ENCODE peak calls at places on chromosomes 16 and 17, in five cellular contexts. K, Q, Y, P and G are unnamed samples.

GRCh38 chr16:31484491-31485171 is 1.7 kb downstream of the SLC5A2 start:
- DNase-seq in Q (no peak), K (peak), Y (peak), P (peak), G (no peak)

GRCh38 chr17:4908711-4909496 is 6.0 kb upstream of the CHRNE start:
- DNase-seq in P (peak), Q (peak), Y (peak), K (peak), G (peak)

GRCh38 chr17:48024149-48025039 is 13.2 kb downstream of the COPZ2 start:
- DNase-seq in P (peak), Q (peak), K (peak), Y (peak), G (peak)

GRCh38 chr17:29579866-29580771 is 9.3 kb downstream of the GIT1 start:
- DNase-seq in P (peak), Q (peak), Y (peak), K (peak), G (peak)

GRCh38 chr16:68981971-68982370 is 123.5 kb upstream of the HAS3 start:
- DNase-seq in P (no peak), Y (no peak), K (no peak), Q (no peak), G (no peak)

GRCh38 chr17:34755371-34755770 is 176.0 kb downstream of the TMEM132E start:
- DNase-seq in Q (no peak), Y (no peak), K (no peak), P (no peak), G (no peak)

GRCh38 chr17:75125984-75126383 is 5.6 kb downstream of the NT5C start:
- DNase-seq in K (no peak), Q (no peak), P (peak), Y (no peak), G (no peak)

GRCh38 chr16:54305066-54305465 is 18.5 kb upstream of the IRX3 start:
- DNase-seq in K (no peak), Q (no peak), Y (no peak), P (no peak), G (no peak)

GRCh38 chr17:48351916-48352332 is 78.1 kb downstream of the SKAP1 start:
- DNase-seq in Y (no peak), K (no peak), Q (peak), P (peak), G (no peak)

GRCh38 chr17:78935419-78936323 is 10.5 kb upstream of the TIMP2 start:
- DNase-seq in Q (peak), Y (peak), P (peak), K (peak), G (peak)

GRCh38 chr17:28365487-28365886 is 488 bp upstream of the SEBOX start:
- DNase-seq in K (no peak), Y (no peak), P (no peak), Q (no peak), G (no peak)

GRCh38 chr17:80082403-80083135 is 18.8 kb upstream of the GAA start:
- DNase-seq in Y (peak), P (peak), K (peak), Q (peak), G (no peak)

GRCh38 chr16:9364721-9365693 is 273.6 kb downstream of the HAPSTR1 start:
- DNase-seq in K (no peak), Y (peak), P (no peak), Q (no peak), G (peak)

GRCh38 chr16:31206776-31207175 is 4.2 kb upstream of the PYCARD start:
- DNase-seq in P (no peak), Y (no peak), Q (no peak), K (no peak), G (no peak)

GRCh38 chr16:88083582-88083981 is 132.3 kb downstream of the BANP start:
- DNase-seq in Y (no peak), K (peak), Q (no peak), P (no peak), G (no peak)

GRCh38 chr16:13436641-13437423 is 483.1 kb upstream of the ERCC4 start:
- DNase-seq in Y (no peak), P (peak), Q (no peak), K (no peak), G (no peak)

DNA sequence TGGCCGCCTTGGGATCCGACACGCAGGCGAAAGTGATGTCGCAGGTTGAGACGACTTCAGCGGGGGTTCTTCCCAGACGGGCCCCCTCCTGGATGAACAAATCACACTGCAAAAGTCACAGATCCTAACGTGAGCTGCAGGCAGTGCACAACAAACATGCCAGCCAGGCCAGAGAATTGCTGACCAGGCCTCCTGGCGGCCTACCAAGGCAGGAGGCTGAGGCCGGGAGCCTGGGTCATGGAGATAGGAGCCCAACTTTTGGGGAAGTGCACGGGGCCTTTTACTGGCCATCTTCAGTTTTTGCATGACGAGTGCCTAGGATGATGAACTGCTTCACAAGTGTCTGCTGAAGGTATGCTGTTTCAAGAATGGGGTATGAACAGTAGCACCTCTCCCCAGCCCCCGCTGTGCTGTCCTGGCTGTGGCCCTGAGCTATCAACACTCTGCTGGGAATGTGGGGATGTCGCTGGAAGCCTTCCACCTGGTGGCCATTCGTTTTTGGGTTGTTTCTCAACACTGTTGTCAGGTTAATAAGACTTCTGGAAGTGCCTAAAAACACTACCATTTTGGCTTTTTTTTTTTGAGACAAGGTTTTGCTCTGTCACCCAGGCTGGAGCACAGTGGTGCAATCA is 12.2 kb upstream of the ROGDI start:
- DNase-seq in K (no peak), Q (no peak), P (no peak), Y (no peak), G (no peak)
- TF ChIP-seq CTCF in K (no peak), Q (no peak), P (no peak), Y (no peak), G (peak)

DNA sequence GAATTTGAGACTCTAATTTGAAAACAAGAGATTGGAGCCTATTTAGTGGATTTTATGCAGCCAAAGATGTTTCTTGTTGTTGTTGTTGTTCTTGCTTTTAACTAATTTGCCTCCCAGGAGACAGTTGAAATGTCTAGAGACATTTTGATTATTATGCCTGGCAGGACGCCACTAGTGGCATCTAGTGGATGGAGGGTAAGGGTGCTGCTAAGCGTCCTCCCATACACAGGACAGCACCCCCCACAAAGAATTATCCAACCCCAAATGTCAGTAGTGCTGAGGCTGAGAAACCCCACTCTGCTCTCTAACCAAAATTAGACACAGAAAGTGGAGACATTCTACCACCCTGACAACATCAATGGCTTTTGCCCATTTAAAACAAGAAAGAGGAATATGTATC is 15.4 kb upstream of the HSBP1 start:
- DNase-seq in Y (no peak), K (no peak), Q (no peak), P (no peak), G (no peak)
- TF ChIP-seq CTCF in Y (no peak), K (no peak), Q (no peak), P (no peak), G (no peak)

DNA sequence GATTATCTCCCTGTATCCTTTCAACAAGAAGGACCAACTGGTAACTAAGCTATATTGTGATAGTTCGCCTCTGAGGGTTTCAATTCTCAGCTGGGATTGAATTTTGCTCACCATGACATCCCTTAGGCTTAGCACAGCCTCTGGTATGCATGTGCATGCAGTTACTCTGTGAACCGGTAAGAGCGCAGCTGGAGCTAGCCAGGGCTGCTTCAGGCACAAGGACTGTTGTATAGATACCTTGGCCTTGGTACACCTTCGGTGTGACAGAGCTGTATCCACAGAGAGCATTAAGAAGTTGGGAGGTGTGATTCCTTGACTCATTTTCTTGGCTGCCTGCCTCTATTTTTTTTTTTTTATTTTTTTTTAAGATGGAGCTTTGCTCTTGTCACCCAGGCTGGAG is 2.3 kb upstream of the NUTF2 start:
- DNase-seq in Q (peak), Y (no peak), P (no peak), K (no peak), G (no peak)
- TF ChIP-seq CTCF in Q (peak), Y (no peak), P (no peak), K (no peak), G (peak)

GRCh38 chr16:58727796-58728568 is 6.1 kb downstream of the GOT2 start:
- DNase-seq in Q (no peak), P (no peak), K (no peak), Y (no peak), G (no peak)
- TF ChIP-seq CTCF in Q (no peak), P (no peak), K (no peak), Y (no peak), G (no peak)

DNA sequence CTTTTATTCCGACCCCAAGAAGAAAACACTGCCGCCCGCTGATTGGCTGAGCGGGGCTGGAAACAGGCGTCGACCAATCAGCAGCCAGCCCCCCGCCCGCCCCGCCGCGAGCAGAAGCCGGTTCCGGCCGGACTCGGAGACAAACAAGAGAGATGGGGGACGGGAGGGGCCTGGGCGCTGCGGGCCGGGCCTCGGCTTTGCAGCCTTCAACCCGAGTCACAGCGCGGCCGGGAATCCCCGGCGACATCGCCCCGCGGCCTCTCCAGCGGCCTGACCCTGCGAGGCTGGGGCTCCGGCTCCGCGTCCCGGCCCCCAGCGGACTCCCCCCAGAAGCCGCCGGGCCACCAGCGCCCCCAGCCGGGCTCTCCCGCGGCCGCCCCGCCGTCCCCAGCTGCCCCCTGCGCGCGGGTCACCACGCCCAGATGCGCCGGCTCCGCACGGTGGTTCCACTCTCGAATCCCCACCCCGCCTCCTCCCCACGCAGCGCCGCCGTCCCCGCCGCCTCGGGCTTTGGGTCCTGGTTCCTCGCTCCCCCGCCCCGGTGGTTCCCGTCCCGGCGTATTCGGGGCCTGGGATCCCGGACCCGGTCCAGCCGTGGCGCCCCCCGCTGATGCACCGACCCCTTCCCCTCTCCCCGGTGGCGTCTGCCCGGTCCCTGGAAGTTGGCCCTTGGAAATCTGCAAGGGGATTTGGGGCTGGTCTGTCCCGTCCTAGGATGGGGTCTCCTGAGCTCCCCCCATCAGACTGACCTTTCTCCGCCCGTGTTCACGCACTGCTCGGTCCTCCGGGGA is 417 bp upstream of the SLC43A2 start:
- DNase-seq in Y (peak), P (peak), K (peak), Q (peak), G (peak)
- TF ChIP-seq CTCF in Y (peak), P (peak), K (peak), Q (no peak), G (peak)

GRCh38 chr17:64534187-64534586 is 27.4 kb downstream of the CEP95 start:
- DNase-seq in K (no peak), Q (peak), P (peak), Y (no peak), G (no peak)
- TF ChIP-seq CTCF in K (no peak), Q (peak), P (peak), Y (no peak), G (no peak)

GRCh38 chr17:67015001-67015400 is 29.4 kb upstream of the CACNG1 start:
- DNase-seq in Q (no peak), Y (no peak), P (no peak), K (no peak), G (no peak)

GRCh38 chr17:67013891-67014290 is 30.5 kb upstream of the CACNG1 start:
- DNase-seq in K (no peak), P (no peak), Y (no peak), Q (no peak), G (no peak)

GRCh38 chr17:67017895-67018294 is 26.5 kb upstream of the CACNG1 start:
- DNase-seq in Y (no peak), Q (no peak), P (no peak), K (no peak), G (no peak)

GRCh38 chr17:67018429-67019125 is 25.8 kb upstream of the CACNG1 start:
- DNase-seq in Q (no peak), Y (no peak), P (no peak), K (no peak), G (no peak)

DNA sequence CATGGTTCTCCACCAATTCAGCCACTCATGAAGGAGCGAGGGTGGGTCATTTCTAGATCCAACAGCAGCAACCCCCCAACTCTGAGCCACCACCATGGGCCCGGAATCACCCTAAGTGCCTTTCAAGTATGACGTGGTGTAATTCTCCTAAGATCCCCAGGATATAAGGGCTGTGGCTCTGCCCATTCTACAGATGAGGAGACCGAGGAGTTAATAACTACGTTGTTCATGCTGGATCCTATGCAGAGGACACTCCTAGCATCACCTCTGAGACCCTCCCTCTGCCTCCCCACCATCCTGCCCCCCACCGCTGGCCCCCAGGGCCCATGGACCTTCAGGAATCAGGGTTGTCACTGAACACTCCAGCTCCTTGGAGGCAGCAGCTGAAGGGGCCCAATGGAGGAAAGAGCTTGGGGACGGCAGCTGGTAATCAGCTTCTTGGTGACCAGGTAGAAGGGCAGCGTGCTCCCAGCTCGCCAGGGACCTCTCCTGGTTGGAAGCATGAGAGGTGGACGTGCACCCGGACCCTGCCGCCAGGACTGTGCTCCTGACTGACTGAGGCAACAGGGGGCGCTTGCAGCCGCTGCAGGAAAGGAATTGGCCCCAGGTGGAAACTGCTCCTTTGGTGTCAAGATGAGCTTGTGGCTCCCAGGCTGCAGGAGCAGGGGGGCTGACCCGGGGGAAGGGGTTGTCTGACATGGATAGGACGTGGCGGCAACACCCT is 28.2 kb upstream of the CACNG1 start:
- DNase-seq in Q (no peak), K (no peak), P (no peak), Y (no peak), G (no peak)
- TF ChIP-seq CTCF in Q (no peak), K (no peak), P (no peak), Y (no peak), G (no peak)

DNA sequence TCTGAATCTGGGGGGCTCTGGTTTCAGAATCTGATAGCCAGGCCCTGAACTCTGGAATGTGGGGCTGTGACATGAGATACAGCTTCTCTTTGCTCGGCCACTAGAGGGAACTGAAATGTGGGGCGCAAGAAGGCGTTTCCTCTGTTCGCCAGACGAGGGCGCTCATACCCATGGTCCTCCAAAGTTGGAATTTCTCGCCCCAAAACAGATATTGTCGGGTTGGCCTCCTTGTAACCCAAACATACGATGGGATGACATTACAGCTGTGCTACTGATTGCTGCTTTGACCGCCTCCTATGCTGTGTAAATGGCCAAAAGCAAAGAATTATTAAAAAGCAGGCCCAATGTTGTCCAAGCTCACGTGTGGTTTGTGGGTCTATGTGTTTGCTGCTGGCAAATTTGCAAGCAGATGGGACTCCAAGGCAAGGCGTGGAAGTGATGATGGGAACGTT is 13.1 kb upstream of the MSI2 start:
- DNase-seq in K (peak), Y (peak), P (peak), Q (peak), G (peak)
- TF ChIP-seq CTCF in K (peak), Y (peak), P (peak), Q (peak), G (peak)